ENCODE peak calls at places on chromosome 10, in eight cellular contexts. J, W, K, H, L, U, A and M are unnamed samples.

GRCh38 chr10:72794260-72794659 is 99.3 kb upstream of the OIT3 start:
- DNase-seq in J (no peak), W (peak), K (peak), H (no peak), L (no peak), U (no peak), A (peak), M (no peak)

GRCh38 chr10:124001391-124002260 is 91.8 kb downstream of the CHST15 start:
- DNase-seq in J (no peak), W (no peak), K (no peak), H (no peak), L (no peak), U (no peak), A (no peak), M (no peak)

GRCh38 chr10:132994371-132994796 is 52.0 kb upstream of the CFAP46 start:
- DNase-seq in J (no peak), W (no peak), K (peak), H (no peak), L (peak), U (no peak), A (peak), M (peak)

GRCh38 chr10:97854735-97855134 is 5.1 kb downstream of the GOLGA7B start:
- DNase-seq in J (no peak), W (no peak), K (no peak), H (no peak), L (no peak), U (no peak), A (no peak), M (no peak)

GRCh38 chr10:1628757-1629156 is 108.6 kb downstream of the ADARB2 start:
- DNase-seq in J (no peak), W (no peak), K (no peak), H (no peak), L (no peak), U (no peak), A (no peak), M (no peak)

GRCh38 chr10:77401681-77402080 is 235.9 kb downstream of the KCNMA1 start:
- DNase-seq in J (no peak), W (no peak), K (no peak), H (no peak), L (no peak), U (no peak), A (no peak), M (no peak)

GRCh38 chr10:117699436-117700075 is 157.0 kb downstream of the EMX2 start:
- DNase-seq in J (no peak), W (no peak), K (no peak), H (no peak), L (no peak), U (no peak), A (no peak), M (no peak)

GRCh38 chr10:68101066-68101465 is 8.2 kb upstream of the MYPN start:
- DNase-seq in J (no peak), W (no peak), K (no peak), H (no peak), L (no peak), U (no peak), A (no peak), M (no peak)

DNA sequence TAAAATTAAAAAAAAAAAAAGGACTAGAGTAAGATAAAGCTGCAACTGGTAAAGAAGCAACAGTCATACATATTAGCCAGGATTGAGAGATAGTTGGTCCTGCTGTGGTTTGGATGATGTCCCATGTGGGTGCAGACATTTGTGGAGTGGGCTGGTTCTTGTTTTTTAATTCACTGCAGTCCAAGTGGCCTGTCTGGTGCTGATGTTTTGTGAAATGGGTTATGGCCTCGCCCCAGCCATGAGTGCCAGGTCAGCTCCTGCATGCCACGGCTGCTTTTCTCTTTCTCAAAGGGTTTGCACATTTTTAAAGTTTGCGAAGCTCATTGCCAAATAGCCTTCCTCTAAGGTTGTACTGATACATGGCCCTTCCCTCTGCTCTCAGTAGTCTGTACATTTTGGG is 14.1 kb upstream of the BTBD16 start:
- DNase-seq in J (no peak), W (no peak), K (no peak), H (no peak), L (no peak), U (no peak), A (no peak), M (no peak)
- TF ChIP-seq CTCF in J (no peak), W (no peak), K (no peak), H (no peak), L (no peak), U (no peak), A (no peak), M (no peak)

GRCh38 chr10:114716811-114717404 is 58.8 kb upstream of the ABLIM1 start:
- DNase-seq in J (no peak), W (peak), K (no peak), H (no peak), L (no peak), U (no peak), A (peak), M (no peak)

GRCh38 chr10:114718386-114718785 is 60.3 kb upstream of the ABLIM1 start:
- DNase-seq in J (no peak), W (peak), K (no peak), H (no peak), L (no peak), U (no peak), A (no peak), M (no peak)

GRCh38 chr10:114713525-114713924 is 55.5 kb upstream of the ABLIM1 start:
- DNase-seq in J (no peak), W (no peak), K (no peak), H (no peak), L (no peak), U (no peak), A (no peak), M (no peak)

GRCh38 chr10:114714281-114714741 is 56.2 kb upstream of the ABLIM1 start:
- DNase-seq in J (peak), W (peak), K (peak), H (peak), L (peak), U (no peak), A (peak), M (no peak)

GRCh38 chr10:114715171-114715670 is 57.1 kb upstream of the ABLIM1 start:
- DNase-seq in J (no peak), W (peak), K (peak), H (no peak), L (peak), U (no peak), A (peak), M (no peak)
- H3K4me3 ChIP-seq in J (no peak), W (no peak), K (no peak), H (no peak), L (no peak), U (no peak), A (peak), M (no peak)

DNA sequence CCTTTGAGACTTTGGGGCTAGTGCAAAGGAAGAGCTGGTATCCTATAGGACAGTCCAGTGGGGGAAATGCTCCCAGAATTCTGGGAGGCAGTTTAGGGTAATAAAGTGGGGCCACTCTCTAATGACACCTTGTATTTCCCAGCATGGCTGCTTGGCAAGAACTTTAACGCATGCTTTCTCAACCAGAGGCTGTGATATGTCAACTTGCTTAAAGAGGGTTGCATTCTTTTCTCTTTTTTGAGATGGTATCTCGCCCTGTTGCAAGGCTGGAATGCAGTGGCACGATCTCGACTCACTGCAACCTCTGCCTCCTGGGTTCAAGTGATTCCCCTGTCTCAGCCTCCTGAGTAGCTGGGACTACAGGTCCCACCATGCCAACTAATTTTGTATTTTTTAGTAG is 38.4 kb downstream of the ALDH18A1 start:
- DNase-seq in J (no peak), W (no peak), K (no peak), H (no peak), L (no peak), U (no peak), A (no peak), M (no peak)
- TF ChIP-seq CTCF in J (no peak), W (no peak), K (no peak), H (no peak), L (no peak), U (no peak), A (no peak), M (no peak)

GRCh38 chr10:110409926-110410325 is 87.8 kb upstream of the DUSP5 start:
- DNase-seq in J (no peak), W (no peak), K (no peak), H (no peak), L (no peak), U (no peak), A (no peak), M (no peak)

GRCh38 chr10:110407301-110408170 is 90.2 kb upstream of the DUSP5 start:
- DNase-seq in J (no peak), W (peak), K (no peak), H (no peak), L (no peak), U (no peak), A (peak), M (no peak)

GRCh38 chr10:110409488-110409887 is 88.2 kb upstream of the DUSP5 start:
- DNase-seq in J (no peak), W (no peak), K (no peak), H (no peak), L (no peak), U (no peak), A (no peak), M (no peak)

GRCh38 chr10:110408203-110408871 is 89.4 kb upstream of the DUSP5 start:
- DNase-seq in J (no peak), W (peak), K (peak), H (no peak), L (no peak), U (no peak), A (no peak), M (no peak)

DNA sequence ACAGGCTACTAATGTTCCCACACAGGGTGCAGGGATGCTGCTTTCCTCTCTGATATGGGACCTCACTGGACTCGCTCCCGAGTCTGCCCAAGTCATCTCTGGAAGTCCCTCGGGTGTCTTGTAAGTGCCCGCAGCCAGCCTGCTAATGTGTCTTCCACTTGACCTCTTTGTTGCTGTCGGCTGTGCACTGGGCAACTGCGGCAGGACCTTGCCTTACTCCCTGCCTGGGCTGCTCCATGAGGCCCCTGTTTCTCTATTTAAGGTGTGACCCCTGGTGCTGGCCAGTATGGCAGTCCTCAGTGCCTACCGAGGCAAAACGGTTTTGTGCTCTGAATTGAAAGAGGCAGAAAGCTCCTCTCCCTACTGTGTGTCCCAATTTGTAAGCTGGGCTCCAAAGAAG is 88.8 kb upstream of the DUSP5 start:
- DNase-seq in J (no peak), W (no peak), K (no peak), H (no peak), L (no peak), U (no peak), A (no peak), M (no peak)
- H3K4me3 ChIP-seq in J (no peak), W (no peak), K (no peak), H (no peak), L (no peak), U (no peak), A (no peak), M (no peak)